ENCODE peak calls at places on chromosomes 13 and 19, in four cellular contexts. F is SK-N-SH, J is K562, O is mesendoderm. H is an unnamed sample.

GRCh38 chr13:36033035-36033434 is 98.1 kb downstream of the DCLK1 start:
- DNase-seq in F (no peak), O (no peak), J (no peak), H (no peak)

GRCh38 chr13:31982540-31982939 is 49.0 kb upstream of the FRY start:
- DNase-seq in J (no peak), O (no peak), F (peak), H (no peak)

GRCh38 chr19:5580116-5580515 is 12.4 kb upstream of the TINCR start:
- DNase-seq in O (no peak), J (no peak), F (no peak), H (no peak)

GRCh38 chr13:60335531-60335930 is 61.5 kb upstream of the TDRD3 start:
- DNase-seq in J (no peak), O (peak), F (no peak), H (no peak)

GRCh38 chr13:76829572-76830327 is 56.5 kb downstream of the KCTD12 start:
- DNase-seq in J (no peak), F (no peak), O (no peak), H (no peak)

GRCh38 chr13:109586509-109587346 is 199.7 kb downstream of the IRS2 start:
- DNase-seq in F (no peak), J (no peak), O (peak), H (peak)

GRCh38 chr19:1447565-1447903 is 2.4 kb upstream of the APC2 start:
- DNase-seq in F (no peak), O (no peak), J (no peak), H (no peak)

GRCh38 chr19:17765069-17765618 is 13.9 kb downstream of the FCHO1 start:
- DNase-seq in O (no peak), J (no peak), F (no peak), H (peak)

GRCh38 chr19:29682236-29682895 is 17.1 kb downstream of the PLEKHF1 start:
- DNase-seq in F (no peak), O (no peak), J (no peak), H (no peak)

GRCh38 chr19:56191115-56191514 is 6.5 kb downstream of the ZSCAN5B start:
- DNase-seq in J (no peak), F (no peak), O (peak), H (peak)

GRCh38 chr19:1081301-1082164 is 13.6 kb downstream of the POLR2E start:
- DNase-seq in J (no peak), O (peak), F (no peak), H (no peak)

GRCh38 chr13:99990045-99990977 is 8.7 kb downstream of the ZIC2 start:
- DNase-seq in J (no peak), O (peak), F (peak), H (peak)

GRCh38 chr19:6057651-6058365 is 52.5 kb downstream of the RFX2 start:
- DNase-seq in J (no peak), F (no peak), O (no peak), H (no peak)

GRCh38 chr13:31742102-31742695 is 2.9 kb downstream of the RXFP2 start:
- DNase-seq in O (peak), F (peak), J (peak), H (peak)

GRCh38 chr13:110377178-110378175 is 70.4 kb downstream of the COL4A2 start:
- DNase-seq in J (no peak), F (no peak), O (no peak), H (no peak)

GRCh38 chr19:12779162-12779993 is 4.0 kb upstream of the HOOK2 start:
- DNase-seq in F (peak), O (peak), J (no peak), H (peak)

GRCh38 chr13:74070065-74070464 is 64.1 kb downstream of the KLF12 start:
- DNase-seq in F (no peak), O (no peak), J (no peak), H (no peak)

GRCh38 chr13:44844786-44845185 is 144.5 kb downstream of the NUFIP1 start:
- DNase-seq in J (no peak), O (no peak), F (no peak), H (no peak)

GRCh38 chr13:113049981-113050380 is 55.6 kb upstream of the F7 start:
- DNase-seq in O (no peak), F (no peak), J (no peak), H (no peak)

GRCh38 chr19:51799311-51799997 is 4.5 kb downstream of the FPR3 start:
- DNase-seq in O (no peak), F (peak), J (peak), H (no peak)

GRCh38 chr13:20049558-20050473 is 91.3 kb downstream of the ZMYM2 start:
- DNase-seq in O (peak), J (no peak), F (no peak), H (no peak)

GRCh38 chr19:4206818-4207484 is 22.4 kb upstream of the EBI3 start:
- DNase-seq in J (no peak), F (no peak), O (peak), H (no peak)

GRCh38 chr13:104953588-104953987 is 1581.9 kb downstream of the EFNB2 start:
- DNase-seq in J (no peak), F (peak), O (no peak), H (no peak)

GRCh38 chr13:30866692-30867669 is 39.1 kb upstream of the MEDAG start:
- DNase-seq in J (no peak), F (peak), O (no peak), H (peak)

GRCh38 chr13:91381371-91381770 is 17.1 kb upstream of the GPC5 start:
- DNase-seq in O (no peak), J (no peak), F (peak), H (no peak)

GRCh38 chr13:99657848-99658265 is 156.6 kb downstream of the TM9SF2 start:
- DNase-seq in F (peak), J (no peak), O (peak), H (peak)

GRCh38 chr19:18440421-18440877 is 2.5 kb upstream of the ISYNA1 start:
- DNase-seq in J (no peak), F (peak), O (peak), H (peak)

GRCh38 chr19:43562698-43563241 is 12.6 kb downstream of the XRCC1 start:
- DNase-seq in F (no peak), J (no peak), O (no peak), H (no peak)

GRCh38 chr13:28573595-28574373 is 78.9 kb upstream of the FLT1 start:
- DNase-seq in O (no peak), J (no peak), F (no peak), H (no peak)

GRCh38 chr13:62482351-62482750 is 1066.7 kb upstream of the PCDH20 start:
- DNase-seq in F (no peak), O (no peak), J (no peak), H (no peak)

GRCh38 chr19:1360818-1361461 is 22.8 kb upstream of the NDUFS7 start:
- DNase-seq in O (no peak), F (peak), J (no peak), H (peak)

GRCh38 chr13:36796052-36796451 is 23.0 kb upstream of the RFXAP start:
- DNase-seq in F (no peak), J (no peak), O (no peak), H (no peak)

GRCh38 chr13:20658451-20658850 is 45.0 kb upstream of the IL17D start:
- DNase-seq in F (no peak), O (no peak), J (no peak), H (no peak)

GRCh38 chr13:50188696-50189095 is 173.5 kb downstream of the KCNRG start:
- DNase-seq in J (no peak), F (no peak), O (no peak), H (no peak)

GRCh38 chr13:50191004-50191403 is 175.8 kb downstream of the KCNRG start:
- DNase-seq in J (no peak), O (no peak), F (no peak), H (no peak)

GRCh38 chr13:50189450-50189849 is 174.2 kb downstream of the KCNRG start:
- DNase-seq in J (peak), O (peak), F (no peak), H (peak)

GRCh38 chr13:50192272-50192813 is 177.1 kb downstream of the KCNRG start:
- DNase-seq in O (no peak), J (no peak), F (no peak), H (no peak)

GRCh38 chr13:50187352-50188029 is 172.2 kb downstream of the KCNRG start:
- DNase-seq in F (no peak), O (no peak), J (no peak), H (no peak)
- H3K9ac ChIP-seq in F (no peak), O (no peak), J (no peak), H (no peak)

DNA sequence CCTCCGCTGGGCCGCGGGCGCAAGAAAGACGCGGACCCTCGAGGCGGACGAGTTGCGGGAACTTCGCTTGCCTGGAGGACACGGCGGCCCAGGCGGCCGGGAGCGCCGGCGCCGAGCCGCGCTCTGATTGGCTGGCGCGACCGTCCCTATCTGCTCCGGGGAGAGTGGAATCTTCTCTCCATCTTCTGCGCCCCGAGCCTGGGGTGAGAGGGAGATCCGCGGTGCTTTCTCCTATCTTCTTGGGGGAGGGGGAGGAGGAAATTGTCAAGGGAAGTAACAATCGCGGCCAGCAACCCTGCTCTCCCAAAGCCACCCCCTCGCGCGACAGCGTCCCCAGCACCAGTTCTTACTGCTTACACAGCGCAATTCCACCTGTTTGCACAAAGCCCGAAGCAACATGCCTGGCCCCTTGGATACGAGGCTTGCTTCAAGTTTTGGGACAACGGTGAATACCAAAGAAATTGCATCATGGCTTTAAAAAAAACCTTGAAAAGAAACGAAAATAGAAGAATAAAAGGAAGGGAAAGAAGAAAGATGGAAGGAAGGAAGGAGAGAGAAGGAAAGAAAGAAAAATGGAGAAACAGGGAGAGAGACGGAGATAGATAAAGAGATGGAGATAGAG is 4.8 kb downstream of the SOX21 start:
- DNase-seq in F (peak), O (peak), J (peak), H (peak)
- H3K4me3 ChIP-seq in F (no peak), O (no peak), J (no peak), H (peak)

DNA sequence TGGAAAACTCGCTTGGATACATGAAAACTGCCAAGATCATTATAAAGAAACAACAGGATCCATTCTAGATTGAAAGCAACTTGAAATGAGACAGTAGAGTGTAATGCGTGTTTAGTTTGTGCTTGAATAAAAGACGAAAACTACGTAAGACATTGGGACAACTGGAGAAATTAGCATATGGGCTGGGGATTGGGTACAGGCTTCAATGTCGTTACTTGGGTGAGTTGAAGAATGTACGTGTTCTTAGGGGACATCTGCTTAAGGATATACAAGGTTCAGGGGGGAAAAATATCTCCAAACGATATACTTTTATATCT is 471 bp upstream of the ERVK3-1 start:
- DNase-seq in O (no peak), J (no peak), F (no peak), H (no peak)
- H3K9ac ChIP-seq in O (peak), J (no peak), F (peak), H (no peak)

GRCh38 chr13:52600666-52601065 is 41.6 kb upstream of the HNRNPA1L2 start:
- DNase-seq in J (no peak), O (no peak), F (no peak), H (no peak)

GRCh38 chr13:52597676-52598075 is 44.6 kb upstream of the HNRNPA1L2 start:
- DNase-seq in O (no peak), J (no peak), F (no peak), H (no peak)

GRCh38 chr13:52599853-52600603 is 42.2 kb upstream of the HNRNPA1L2 start:
- DNase-seq in F (peak), O (peak), J (no peak), H (peak)

GRCh38 chr13:52599037-52599852 is 43.0 kb upstream of the HNRNPA1L2 start:
- DNase-seq in J (no peak), O (no peak), F (no peak), H (no peak)
- H3K4me3 ChIP-seq in J (no peak), O (no peak), F (peak), H (peak)

GRCh38 chr19:41376998-41377365 is 649 bp downstream of the TMEM91 start:
- DNase-seq in F (no peak), O (no peak), J (no peak), H (no peak)
- H3K9ac ChIP-seq in F (no peak), O (peak), J (peak), H (peak)